ENCODE peak calls at places on chromosomes 13 and 19, in nine cellular contexts. X is AG08395; Q is stimulated activated CD8-positive, alpha-beta memory T cell treated with anti-CD3 and anti-CD28 coated beads, Interleukin-15, amount 100 ng/mL, for 48 hours; R is stimulated activated CD4-positive, alpha-beta T cell treated with anti-CD3 and anti-CD28 coated beads, Interleukin-4, amount 100 ng/mL, for 24 hours; T is epithelial cell of esophagus; K is aorta; A is NCI-H460; S is AG04449; D is AG10803. M is an unnamed sample.

GRCh38 chr19:6227156-6227940 is 52.4 kb downstream of the MLLT1 start:
- DNase-seq in X (no peak), Q (no peak), R (no peak), T (no peak), K (no peak), A (no peak), S (no peak), D (no peak), M (no peak)

GRCh38 chr13:89806594-89806993 is 1540.9 kb upstream of the MIR17HG start:
- DNase-seq in X (no peak), Q (no peak), R (no peak), T (no peak), K (no peak), A (no peak), S (no peak), D (no peak), M (no peak)

GRCh38 chr13:24254151-24254810 is 55.1 kb upstream of the C1QTNF9 start:
- DNase-seq in X (no peak), Q (peak), R (peak), T (peak), K (peak), A (no peak), S (no peak), D (no peak), M (no peak)

GRCh38 chr13:21657538-21657937 is 13.3 kb upstream of the FGF9 start:
- DNase-seq in X (peak), Q (no peak), R (no peak), T (peak), K (no peak), A (no peak), S (peak), D (peak), M (peak)

GRCh38 chr13:40589285-40590109 is 76.9 kb downstream of the FOXO1 start:
- DNase-seq in X (peak), Q (no peak), R (no peak), T (peak), K (peak), A (no peak), S (no peak), D (peak), M (no peak)

GRCh38 chr19:52110780-52111179 is 15.2 kb upstream of the ZNF841 start:
- DNase-seq in X (no peak), Q (no peak), R (no peak), T (no peak), K (no peak), A (no peak), S (no peak), D (no peak), M (no peak)

GRCh38 chr19:54674021-54674617 is 11.3 kb downstream of the LILRB4 start:
- DNase-seq in X (peak), Q (no peak), R (no peak), T (peak), K (no peak), A (peak), S (no peak), D (peak), M (no peak)

GRCh38 chr13:81326913-81327312 is 986.0 kb upstream of the SPRY2 start:
- DNase-seq in X (no peak), Q (no peak), R (no peak), T (peak), K (no peak), A (no peak), S (no peak), D (no peak), M (no peak)

GRCh38 chr19:40471111-40471510 is 4.3 kb downstream of the SPTBN4 start:
- DNase-seq in X (no peak), Q (no peak), R (no peak), T (no peak), K (no peak), A (no peak), S (no peak), D (no peak), M (no peak)

GRCh38 chr13:51967482-51968446 is 43.5 kb downstream of the ATP7B start:
- DNase-seq in X (no peak), Q (no peak), R (no peak), T (no peak), K (no peak), A (no peak), S (no peak), D (no peak), M (no peak)

GRCh38 chr13:93118081-93118615 is 108.5 kb upstream of the GPC6 start:
- DNase-seq in X (no peak), Q (no peak), R (no peak), T (no peak), K (no peak), A (no peak), S (no peak), D (no peak), M (no peak)

GRCh38 chr13:99909836-99910619 is 61.5 kb downstream of the ZIC5 start:
- DNase-seq in X (no peak), Q (no peak), R (no peak), T (no peak), K (no peak), A (no peak), S (no peak), D (no peak), M (no peak)

GRCh38 chr13:23570931-23571330 is 719 bp downstream of the TNFRSF19 start:
- DNase-seq in X (no peak), Q (no peak), R (no peak), T (no peak), K (no peak), A (no peak), S (no peak), D (peak), M (peak)

GRCh38 chr19:45913874-45914830 is at the start of gene NANOS2:
- DNase-seq in X (no peak), Q (no peak), R (no peak), T (no peak), K (no peak), A (no peak), S (no peak), D (no peak), M (no peak)

GRCh38 chr19:44539236-44539819 is 9.9 kb upstream of the CEACAM20 start:
- DNase-seq in X (peak), Q (no peak), R (no peak), T (peak), K (no peak), A (no peak), S (no peak), D (peak), M (peak)

GRCh38 chr13:30915691-30916541 is 9.8 kb downstream of the MEDAG start:
- DNase-seq in X (no peak), Q (no peak), R (no peak), T (no peak), K (no peak), A (no peak), S (no peak), D (no peak), M (no peak)

GRCh38 chr19:413756-414420 is 4.9 kb upstream of the C2CD4C start:
- DNase-seq in X (no peak), Q (no peak), R (no peak), T (no peak), K (peak), A (no peak), S (no peak), D (no peak), M (no peak)

GRCh38 chr13:77751513-77752456 is 54.3 kb downstream of the SLAIN1 start:
- DNase-seq in X (peak), Q (no peak), R (peak), T (peak), K (no peak), A (peak), S (no peak), D (peak), M (peak)

GRCh38 chr13:65597839-65598818 is 1632.0 kb downstream of the PCDH9 start:
- DNase-seq in X (peak), Q (no peak), R (no peak), T (peak), K (no peak), A (peak), S (peak), D (peak), M (peak)

GRCh38 chr19:55069859-55070225 is 5.8 kb upstream of the EPS8L1 start:
- DNase-seq in X (no peak), Q (no peak), R (no peak), T (no peak), K (no peak), A (no peak), S (no peak), D (no peak), M (no peak)

GRCh38 chr13:113579686-113580085 is 4.9 kb upstream of the TFDP1 start:
- DNase-seq in X (no peak), Q (no peak), R (no peak), T (no peak), K (no peak), A (no peak), S (no peak), D (no peak), M (no peak)

GRCh38 chr19:11375143-11375948 is 880 bp downstream of the SWSAP1 start:
- DNase-seq in X (no peak), Q (peak), R (peak), T (no peak), K (peak), A (no peak), S (no peak), D (no peak), M (no peak)

M was measured in IMR-90.